ENCODE peak calls at places on chromosomes 12 and 14, in ten cellular contexts. One of them, this sample, is unnamed.

GRCh38 chr12:108826115-108826806 is 31.1 kb downstream of the SSH1 start:
- DNase-seq in astrocyte of the spinal cord: peak
- DNase-seq in HFF-Myc: no peak
- DNase-seq in Peyer's patch: peak
- DNase-seq in cardiac muscle cell: no peak
- DNase-seq in BJ: peak
- DNase-seq in mucosa of descending colon: peak
- DNase-seq in cardiac fibroblast: peak
- DNase-seq in lower leg skin: no peak
- DNase-seq in CD8-positive, alpha-beta T cell: no peak
- DNase-seq in this sample: no peak

GRCh38 chr12:111274820-111275219 is 94.1 kb downstream of the PHETA1 start:
- DNase-seq in astrocyte of the spinal cord: no peak
- DNase-seq in HFF-Myc: no peak
- DNase-seq in Peyer's patch: no peak
- DNase-seq in cardiac muscle cell: no peak
- DNase-seq in BJ: no peak
- DNase-seq in mucosa of descending colon: no peak
- DNase-seq in cardiac fibroblast: no peak
- DNase-seq in lower leg skin: no peak
- DNase-seq in CD8-positive, alpha-beta T cell: no peak
- DNase-seq in this sample: no peak

GRCh38 chr14:52422650-52423356 is 108.7 kb downstream of the PTGER2 start:
- DNase-seq in astrocyte of the spinal cord: no peak
- DNase-seq in HFF-Myc: no peak
- DNase-seq in Peyer's patch: no peak
- DNase-seq in cardiac muscle cell: no peak
- DNase-seq in BJ: peak
- DNase-seq in mucosa of descending colon: no peak
- DNase-seq in cardiac fibroblast: no peak
- DNase-seq in lower leg skin: no peak
- DNase-seq in CD8-positive, alpha-beta T cell: no peak
- DNase-seq in this sample: peak

GRCh38 chr14:24430682-24431568 is 1.2 kb downstream of the KHNYN start:
- DNase-seq in astrocyte of the spinal cord: peak
- DNase-seq in HFF-Myc: no peak
- DNase-seq in Peyer's patch: peak
- DNase-seq in cardiac muscle cell: no peak
- DNase-seq in BJ: no peak
- DNase-seq in mucosa of descending colon: peak
- DNase-seq in cardiac fibroblast: peak
- DNase-seq in lower leg skin: no peak
- DNase-seq in CD8-positive, alpha-beta T cell: peak
- DNase-seq in this sample: no peak

GRCh38 chr12:111406474-111407370 is 999 bp downstream of the SH2B3 start:
- DNase-seq in astrocyte of the spinal cord: no peak
- DNase-seq in HFF-Myc: no peak
- DNase-seq in Peyer's patch: no peak
- DNase-seq in cardiac muscle cell: peak
- DNase-seq in BJ: no peak
- DNase-seq in mucosa of descending colon: no peak
- DNase-seq in cardiac fibroblast: no peak
- DNase-seq in lower leg skin: no peak
- DNase-seq in CD8-positive, alpha-beta T cell: peak
- DNase-seq in this sample: no peak

GRCh38 chr12:98635657-98636323 is 8.8 kb downstream of the IKBIP start:
- DNase-seq in astrocyte of the spinal cord: peak
- DNase-seq in HFF-Myc: peak
- DNase-seq in Peyer's patch: no peak
- DNase-seq in cardiac muscle cell: peak
- DNase-seq in BJ: no peak
- DNase-seq in mucosa of descending colon: no peak
- DNase-seq in cardiac fibroblast: peak
- DNase-seq in lower leg skin: no peak
- DNase-seq in CD8-positive, alpha-beta T cell: no peak
- DNase-seq in this sample: no peak

GRCh38 chr14:101056446-101056845 is 152.9 kb upstream of the RTL1 start:
- DNase-seq in astrocyte of the spinal cord: no peak
- DNase-seq in HFF-Myc: no peak
- DNase-seq in Peyer's patch: no peak
- DNase-seq in cardiac muscle cell: no peak
- DNase-seq in BJ: no peak
- DNase-seq in mucosa of descending colon: no peak
- DNase-seq in cardiac fibroblast: no peak
- DNase-seq in lower leg skin: no peak
- DNase-seq in CD8-positive, alpha-beta T cell: no peak
- DNase-seq in this sample: no peak

GRCh38 chr12:726281-727140 is 25.9 kb upstream of the WNK1 start:
- DNase-seq in astrocyte of the spinal cord: peak
- DNase-seq in HFF-Myc: no peak
- DNase-seq in Peyer's patch: no peak
- DNase-seq in cardiac muscle cell: no peak
- DNase-seq in BJ: no peak
- DNase-seq in mucosa of descending colon: no peak
- DNase-seq in cardiac fibroblast: no peak
- DNase-seq in lower leg skin: no peak
- DNase-seq in CD8-positive, alpha-beta T cell: peak
- DNase-seq in this sample: no peak

GRCh38 chr14:89383171-89383845 is 33.7 kb downstream of the FOXN3 start:
- DNase-seq in astrocyte of the spinal cord: no peak
- DNase-seq in HFF-Myc: no peak
- DNase-seq in Peyer's patch: no peak
- DNase-seq in cardiac muscle cell: no peak
- DNase-seq in BJ: no peak
- DNase-seq in mucosa of descending colon: no peak
- DNase-seq in cardiac fibroblast: no peak
- DNase-seq in lower leg skin: peak
- DNase-seq in CD8-positive, alpha-beta T cell: no peak
- DNase-seq in this sample: no peak

GRCh38 chr12:25054076-25054782 is 105.3 kb upstream of the BCAT1 start:
- DNase-seq in astrocyte of the spinal cord: peak
- DNase-seq in HFF-Myc: no peak
- DNase-seq in Peyer's patch: no peak
- DNase-seq in cardiac muscle cell: no peak
- DNase-seq in BJ: no peak
- DNase-seq in mucosa of descending colon: no peak
- DNase-seq in cardiac fibroblast: no peak
- DNase-seq in lower leg skin: no peak
- DNase-seq in CD8-positive, alpha-beta T cell: no peak
- DNase-seq in this sample: no peak
- H3K4me3 ChIP-seq in astrocyte of the spinal cord: no peak
- H3K4me3 ChIP-seq in HFF-Myc: no peak
- H3K4me3 ChIP-seq in Peyer's patch: peak
- H3K4me3 ChIP-seq in cardiac muscle cell: no peak
- H3K4me3 ChIP-seq in BJ: no peak
- H3K4me3 ChIP-seq in mucosa of descending colon: no peak
- H3K4me3 ChIP-seq in cardiac fibroblast: no peak
- H3K4me3 ChIP-seq in lower leg skin: no peak
- H3K4me3 ChIP-seq in CD8-positive, alpha-beta T cell: peak
- H3K4me3 ChIP-seq in this sample: no peak

DNA sequence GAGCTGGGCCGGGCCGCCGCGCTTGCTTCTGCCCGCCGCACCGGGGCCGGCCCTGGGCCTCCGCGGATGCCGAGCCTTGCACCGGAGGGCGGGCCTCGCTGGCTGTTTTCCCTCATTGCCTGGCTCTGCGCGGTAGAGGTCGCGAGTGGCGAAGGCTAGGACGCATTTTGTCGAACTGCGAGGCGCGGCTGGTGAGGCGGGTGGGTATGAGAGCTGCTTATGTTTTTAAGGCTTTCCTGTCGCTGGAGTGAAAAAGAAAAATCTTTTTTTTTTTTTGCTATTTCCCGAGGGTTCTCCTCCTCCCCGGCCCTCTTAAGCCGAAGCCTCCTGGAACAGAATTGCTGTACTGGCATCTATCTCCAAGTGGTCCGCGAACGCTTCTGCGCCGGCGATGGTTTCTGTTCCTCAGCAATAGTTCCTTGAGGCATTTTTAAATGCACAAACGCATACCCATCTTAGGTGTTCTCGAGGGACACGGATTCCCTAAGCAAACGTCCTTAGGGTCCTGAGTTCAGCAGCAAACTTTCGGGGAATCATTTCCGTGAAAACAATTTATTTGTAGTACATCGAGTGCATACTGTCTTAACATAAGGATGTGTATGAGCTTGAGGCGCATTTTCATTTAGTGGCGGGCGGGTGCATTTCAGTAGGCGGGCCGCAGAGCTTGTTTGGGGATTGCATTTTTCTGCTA is 631 bp downstream of the RESF1 start:
- DNase-seq in astrocyte of the spinal cord: peak
- DNase-seq in HFF-Myc: no peak
- DNase-seq in Peyer's patch: peak
- DNase-seq in cardiac muscle cell: peak
- DNase-seq in BJ: no peak
- DNase-seq in mucosa of descending colon: peak
- DNase-seq in cardiac fibroblast: peak
- DNase-seq in lower leg skin: peak
- DNase-seq in CD8-positive, alpha-beta T cell: peak
- DNase-seq in this sample: peak
- TF ChIP-seq CTCF in astrocyte of the spinal cord: no peak
- TF ChIP-seq CTCF in HFF-Myc: no peak
- TF ChIP-seq CTCF in Peyer's patch: no peak
- TF ChIP-seq CTCF in cardiac muscle cell: peak
- TF ChIP-seq CTCF in BJ: peak
- TF ChIP-seq CTCF in mucosa of descending colon: no peak
- TF ChIP-seq CTCF in cardiac fibroblast: peak
- TF ChIP-seq CTCF in lower leg skin: no peak
- TF ChIP-seq CTCF in CD8-positive, alpha-beta T cell: no peak
- TF ChIP-seq CTCF in this sample: peak

DNA sequence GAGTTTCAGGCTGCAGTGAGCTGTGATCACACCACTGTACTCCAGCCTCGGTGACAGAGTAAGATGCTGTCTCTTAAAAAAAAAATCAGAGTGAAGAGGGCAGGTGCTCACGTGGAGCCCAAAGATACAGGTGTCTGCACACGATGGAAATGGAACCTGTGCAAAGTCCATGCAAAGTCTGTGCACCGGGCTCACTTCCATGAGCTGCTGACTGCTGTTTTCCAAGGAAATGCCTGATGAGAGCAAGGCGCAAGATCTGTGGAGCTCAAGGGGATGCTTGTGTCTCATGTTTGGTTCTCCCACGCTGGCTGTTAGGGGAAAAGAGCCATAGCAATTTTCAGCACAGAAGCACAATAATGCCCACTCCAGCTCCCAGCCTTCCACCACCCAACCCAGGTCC is 27.7 kb upstream of the DICER1 start:
- DNase-seq in astrocyte of the spinal cord: no peak
- DNase-seq in HFF-Myc: no peak
- DNase-seq in Peyer's patch: no peak
- DNase-seq in cardiac muscle cell: no peak
- DNase-seq in BJ: no peak
- DNase-seq in mucosa of descending colon: no peak
- DNase-seq in cardiac fibroblast: no peak
- DNase-seq in lower leg skin: no peak
- DNase-seq in CD8-positive, alpha-beta T cell: no peak
- DNase-seq in this sample: no peak
- H3K4me3 ChIP-seq in astrocyte of the spinal cord: no peak
- H3K4me3 ChIP-seq in HFF-Myc: no peak
- H3K4me3 ChIP-seq in Peyer's patch: no peak
- H3K4me3 ChIP-seq in cardiac muscle cell: no peak
- H3K4me3 ChIP-seq in BJ: no peak
- H3K4me3 ChIP-seq in mucosa of descending colon: no peak
- H3K4me3 ChIP-seq in cardiac fibroblast: no peak
- H3K4me3 ChIP-seq in lower leg skin: no peak
- H3K4me3 ChIP-seq in CD8-positive, alpha-beta T cell: no peak
- H3K4me3 ChIP-seq in this sample: no peak

GRCh38 chr14:75927564-75928087 is 54.2 kb downstream of the TGFB3 start:
- DNase-seq in astrocyte of the spinal cord: no peak
- DNase-seq in HFF-Myc: no peak
- DNase-seq in Peyer's patch: no peak
- DNase-seq in cardiac muscle cell: no peak
- DNase-seq in BJ: no peak
- DNase-seq in mucosa of descending colon: no peak
- DNase-seq in cardiac fibroblast: no peak
- DNase-seq in lower leg skin: no peak
- DNase-seq in CD8-positive, alpha-beta T cell: no peak
- DNase-seq in this sample: no peak

GRCh38 chr14:75928587-75929230 is 53.1 kb downstream of the TGFB3 start:
- DNase-seq in astrocyte of the spinal cord: no peak
- DNase-seq in HFF-Myc: no peak
- DNase-seq in Peyer's patch: no peak
- DNase-seq in cardiac muscle cell: no peak
- DNase-seq in BJ: no peak
- DNase-seq in mucosa of descending colon: no peak
- DNase-seq in cardiac fibroblast: peak
- DNase-seq in lower leg skin: no peak
- DNase-seq in CD8-positive, alpha-beta T cell: no peak
- DNase-seq in this sample: no peak

GRCh38 chr14:75926431-75926830 is 55.4 kb downstream of the TGFB3 start:
- DNase-seq in astrocyte of the spinal cord: no peak
- DNase-seq in HFF-Myc: no peak
- DNase-seq in Peyer's patch: no peak
- DNase-seq in cardiac muscle cell: no peak
- DNase-seq in BJ: no peak
- DNase-seq in mucosa of descending colon: no peak
- DNase-seq in cardiac fibroblast: no peak
- DNase-seq in lower leg skin: no peak
- DNase-seq in CD8-positive, alpha-beta T cell: no peak
- DNase-seq in this sample: no peak
- TF ChIP-seq CTCF in astrocyte of the spinal cord: no peak
- TF ChIP-seq CTCF in HFF-Myc: no peak
- TF ChIP-seq CTCF in Peyer's patch: no peak
- TF ChIP-seq CTCF in cardiac muscle cell: no peak
- TF ChIP-seq CTCF in BJ: no peak
- TF ChIP-seq CTCF in mucosa of descending colon: no peak
- TF ChIP-seq CTCF in cardiac fibroblast: no peak
- TF ChIP-seq CTCF in lower leg skin: no peak
- TF ChIP-seq CTCF in CD8-positive, alpha-beta T cell: no peak
- TF ChIP-seq CTCF in this sample: no peak

This sample was measured in LNCaP clone FGC.